ENCODE peak calls at places on chromosome 6, in ten cellular contexts. One of them, this sample, is unnamed.

GRCh38 chr6:125511809-125512341 is 210.1 kb upstream of the HDDC2 start:
- DNase-seq in K562: no peak
- DNase-seq in ovary: no peak
- DNase-seq in GM12891: no peak
- DNase-seq in HCT116: no peak
- DNase-seq in NB4: no peak
- DNase-seq in HepG2: peak; percentile 18
- DNase-seq in esophagus muscularis mucosa: no peak
- DNase-seq in endothelial cell of umbilical vein: peak; percentile 16
- DNase-seq in IMR-90: no peak
- DNase-seq in this sample: no peak

GRCh38 chr6:107102414-107102805 is 12.9 kb downstream of the BEND3 start:
- DNase-seq in K562: no peak
- DNase-seq in ovary: no peak
- DNase-seq in GM12891: no peak
- DNase-seq in HCT116: no peak
- DNase-seq in NB4: no peak
- DNase-seq in HepG2: no peak
- DNase-seq in esophagus muscularis mucosa: no peak
- DNase-seq in endothelial cell of umbilical vein: no peak
- DNase-seq in IMR-90: no peak
- DNase-seq in this sample: no peak

GRCh38 chr6:146860583-146860982 is 261.8 kb downstream of the ADGB start:
- DNase-seq in K562: no peak
- DNase-seq in ovary: no peak
- DNase-seq in GM12891: no peak
- DNase-seq in HCT116: no peak
- DNase-seq in NB4: no peak
- DNase-seq in HepG2: no peak
- DNase-seq in esophagus muscularis mucosa: no peak
- DNase-seq in endothelial cell of umbilical vein: no peak
- DNase-seq in IMR-90: no peak
- DNase-seq in this sample: no peak

GRCh38 chr6:43524483-43524961 is 7.6 kb downstream of the POLR1C start:
- DNase-seq in K562: peak; percentile 31
- DNase-seq in ovary: no peak
- DNase-seq in GM12891: no peak
- DNase-seq in HCT116: no peak
- DNase-seq in NB4: no peak
- DNase-seq in HepG2: no peak
- DNase-seq in esophagus muscularis mucosa: no peak
- DNase-seq in endothelial cell of umbilical vein: no peak
- DNase-seq in IMR-90: no peak
- DNase-seq in this sample: no peak

GRCh38 chr6:104161960-104162669 is 697.6 kb downstream of the HACE1 start:
- DNase-seq in K562: no peak
- DNase-seq in ovary: no peak
- DNase-seq in GM12891: no peak
- DNase-seq in HCT116: peak; percentile 10
- DNase-seq in NB4: no peak
- DNase-seq in HepG2: no peak
- DNase-seq in esophagus muscularis mucosa: no peak
- DNase-seq in endothelial cell of umbilical vein: no peak
- DNase-seq in IMR-90: no peak
- DNase-seq in this sample: no peak

GRCh38 chr6:169171010-169171409 is 82.6 kb downstream of the THBS2 start:
- DNase-seq in K562: no peak
- DNase-seq in ovary: no peak
- DNase-seq in GM12891: no peak
- DNase-seq in HCT116: no peak
- DNase-seq in NB4: no peak
- DNase-seq in HepG2: no peak
- DNase-seq in esophagus muscularis mucosa: no peak
- DNase-seq in endothelial cell of umbilical vein: no peak
- DNase-seq in IMR-90: no peak
- DNase-seq in this sample: no peak

GRCh38 chr6:1372690-1373089 is 16.7 kb upstream of the FOXF2 start:
- DNase-seq in K562: no peak
- DNase-seq in ovary: no peak
- DNase-seq in GM12891: no peak
- DNase-seq in HCT116: no peak
- DNase-seq in NB4: no peak
- DNase-seq in HepG2: no peak
- DNase-seq in esophagus muscularis mucosa: no peak
- DNase-seq in endothelial cell of umbilical vein: no peak
- DNase-seq in IMR-90: no peak
- DNase-seq in this sample: no peak

GRCh38 chr6:166595061-166595780 is 8.7 kb upstream of the RAMACL start:
- DNase-seq in K562: no peak
- DNase-seq in ovary: no peak
- DNase-seq in GM12891: no peak
- DNase-seq in HCT116: no peak
- DNase-seq in NB4: no peak
- DNase-seq in HepG2: no peak
- DNase-seq in esophagus muscularis mucosa: no peak
- DNase-seq in endothelial cell of umbilical vein: no peak
- DNase-seq in IMR-90: peak; percentile 92
- DNase-seq in this sample: no peak

GRCh38 chr6:150627601-150628012 is 27.9 kb downstream of the PLEKHG1 start:
- DNase-seq in K562: no peak
- DNase-seq in ovary: no peak
- DNase-seq in GM12891: no peak
- DNase-seq in HCT116: no peak
- DNase-seq in NB4: no peak
- DNase-seq in HepG2: no peak
- DNase-seq in esophagus muscularis mucosa: no peak
- DNase-seq in endothelial cell of umbilical vein: peak; percentile 56
- DNase-seq in IMR-90: no peak
- DNase-seq in this sample: no peak

GRCh38 chr6:99841297-99841696 is 152.7 kb downstream of the MCHR2 start:
- DNase-seq in K562: no peak
- DNase-seq in ovary: no peak
- DNase-seq in GM12891: no peak
- DNase-seq in HCT116: no peak
- DNase-seq in NB4: no peak
- DNase-seq in HepG2: no peak
- DNase-seq in esophagus muscularis mucosa: no peak
- DNase-seq in endothelial cell of umbilical vein: no peak
- DNase-seq in IMR-90: no peak
- DNase-seq in this sample: no peak

GRCh38 chr6:47832386-47833080 is 50.7 kb downstream of the OPN5 start:
- DNase-seq in K562: no peak
- DNase-seq in ovary: no peak
- DNase-seq in GM12891: no peak
- DNase-seq in HCT116: no peak
- DNase-seq in NB4: no peak
- DNase-seq in HepG2: no peak
- DNase-seq in esophagus muscularis mucosa: no peak
- DNase-seq in endothelial cell of umbilical vein: no peak
- DNase-seq in IMR-90: no peak
- DNase-seq in this sample: no peak

GRCh38 chr6:21999012-21999528 is 297.8 kb downstream of the PRL start:
- DNase-seq in K562: no peak
- DNase-seq in ovary: no peak
- DNase-seq in GM12891: no peak
- DNase-seq in HCT116: no peak
- DNase-seq in NB4: no peak
- DNase-seq in HepG2: no peak
- DNase-seq in esophagus muscularis mucosa: no peak
- DNase-seq in endothelial cell of umbilical vein: peak; percentile 89
- DNase-seq in IMR-90: peak; percentile 76
- DNase-seq in this sample: peak; percentile 19

GRCh38 chr6:28695671-28696537 is 170.2 kb downstream of the GPX5 start:
- DNase-seq in K562: no peak
- DNase-seq in ovary: no peak
- DNase-seq in GM12891: no peak
- DNase-seq in HCT116: no peak
- DNase-seq in NB4: no peak
- DNase-seq in HepG2: no peak
- DNase-seq in esophagus muscularis mucosa: no peak
- DNase-seq in endothelial cell of umbilical vein: no peak
- DNase-seq in IMR-90: peak; percentile 41
- DNase-seq in this sample: no peak

GRCh38 chr6:49462599-49462926 is 490 bp downstream of the MMUT start:
- DNase-seq in K562: no peak
- DNase-seq in ovary: no peak
- DNase-seq in GM12891: no peak
- DNase-seq in HCT116: no peak
- DNase-seq in NB4: no peak
- DNase-seq in HepG2: no peak
- DNase-seq in esophagus muscularis mucosa: no peak
- DNase-seq in endothelial cell of umbilical vein: no peak
- DNase-seq in IMR-90: no peak
- DNase-seq in this sample: no peak

GRCh38 chr6:7203939-7204338 is 96.2 kb downstream of the RREB1 start:
- DNase-seq in K562: no peak
- DNase-seq in ovary: no peak
- DNase-seq in GM12891: no peak
- DNase-seq in HCT116: no peak
- DNase-seq in NB4: no peak
- DNase-seq in HepG2: no peak
- DNase-seq in esophagus muscularis mucosa: no peak
- DNase-seq in endothelial cell of umbilical vein: no peak
- DNase-seq in IMR-90: no peak
- DNase-seq in this sample: no peak

GRCh38 chr6:37426945-37427510 is 6.0 kb upstream of the CMTR1 start:
- DNase-seq in K562: peak; percentile 52
- DNase-seq in ovary: no peak
- DNase-seq in GM12891: no peak
- DNase-seq in HCT116: no peak
- DNase-seq in NB4: no peak
- DNase-seq in HepG2: no peak
- DNase-seq in esophagus muscularis mucosa: no peak
- DNase-seq in endothelial cell of umbilical vein: no peak
- DNase-seq in IMR-90: peak; percentile 6
- DNase-seq in this sample: no peak

DNA sequence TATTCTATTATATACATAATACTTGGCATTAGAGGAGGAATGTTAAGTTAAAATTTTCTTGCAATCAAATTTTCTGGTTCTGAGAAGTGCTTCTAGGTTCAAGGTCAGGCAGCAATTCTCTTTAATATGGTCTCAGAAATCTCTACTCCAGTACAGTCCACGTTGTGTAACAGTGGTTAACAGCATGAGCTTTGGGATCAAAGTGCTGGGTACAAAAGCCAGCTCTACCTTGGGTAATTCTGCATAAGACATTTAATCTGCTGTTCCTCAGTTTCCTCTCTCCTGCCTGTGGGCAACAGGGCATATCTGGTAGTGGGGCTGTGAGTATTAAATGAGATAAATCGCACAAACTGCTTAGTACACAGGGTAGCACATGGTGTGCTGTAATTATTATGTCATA is 437.8 kb downstream of the CDC5L start:
- DNase-seq in K562: no peak
- DNase-seq in ovary: no peak
- DNase-seq in GM12891: no peak
- DNase-seq in HCT116: no peak
- DNase-seq in NB4: no peak
- DNase-seq in HepG2: no peak
- DNase-seq in esophagus muscularis mucosa: no peak
- DNase-seq in endothelial cell of umbilical vein: no peak
- DNase-seq in IMR-90: no peak
- DNase-seq in this sample: no peak
- TF ChIP-seq POLR2A in K562: no peak
- TF ChIP-seq POLR2A in ovary: no peak
- TF ChIP-seq POLR2A in GM12891: no peak
- TF ChIP-seq POLR2A in HCT116: no peak
- TF ChIP-seq POLR2A in NB4: no peak
- TF ChIP-seq POLR2A in HepG2: no peak
- TF ChIP-seq POLR2A in esophagus muscularis mucosa: no peak
- TF ChIP-seq POLR2A in endothelial cell of umbilical vein: no peak
- TF ChIP-seq POLR2A in IMR-90: no peak
- TF ChIP-seq POLR2A in this sample: no peak

DNA sequence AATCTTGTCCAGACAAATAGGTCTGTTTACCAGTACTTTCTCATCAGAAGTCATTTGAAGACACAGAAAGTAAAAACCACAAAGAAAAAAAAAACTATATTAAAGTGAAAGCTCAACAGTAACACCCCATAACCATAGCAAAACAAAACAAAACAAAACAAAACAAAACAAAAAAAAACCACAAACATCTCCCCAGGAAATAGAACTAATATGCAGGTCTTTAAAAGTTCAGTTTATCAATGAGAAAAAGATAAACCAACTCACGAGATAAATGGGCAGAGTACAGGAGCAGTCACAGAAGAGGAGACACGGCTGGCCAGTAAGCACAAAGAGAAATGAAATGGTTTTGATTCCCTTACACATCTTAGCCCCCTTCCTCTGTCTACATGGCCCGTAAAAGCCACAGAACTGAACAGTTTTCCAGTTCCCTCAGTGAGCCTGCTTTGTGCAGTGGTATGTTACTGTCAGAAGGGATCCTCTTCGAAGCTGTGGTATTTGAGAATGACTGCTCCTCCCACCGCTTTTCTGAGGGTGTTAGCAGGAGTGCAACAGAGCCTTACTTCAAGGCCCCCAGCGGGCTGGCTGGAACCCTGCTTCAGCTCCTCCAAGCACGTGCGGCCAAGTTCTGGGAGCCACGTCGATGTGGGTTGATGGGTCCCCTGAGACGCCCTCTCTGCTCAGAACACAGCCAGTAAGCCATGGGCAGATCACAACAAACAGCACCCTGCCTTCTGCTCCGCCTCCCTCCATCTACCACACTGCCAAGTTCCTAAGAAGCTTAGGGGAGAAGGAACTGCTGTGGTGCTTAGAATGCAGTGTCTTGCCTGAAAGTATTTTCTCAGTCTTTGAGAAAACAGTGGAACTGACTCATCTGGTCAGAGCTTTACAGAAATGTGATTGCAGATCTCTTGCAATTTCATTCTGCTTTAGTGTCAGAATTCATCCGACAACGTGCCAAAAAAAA is 14.0 kb downstream of the UST start:
- DNase-seq in K562: no peak
- DNase-seq in ovary: peak; percentile 72
- DNase-seq in GM12891: no peak
- DNase-seq in HCT116: no peak
- DNase-seq in NB4: peak; percentile 92
- DNase-seq in HepG2: no peak
- DNase-seq in esophagus muscularis mucosa: peak; percentile 93
- DNase-seq in endothelial cell of umbilical vein: no peak
- DNase-seq in IMR-90: peak; percentile 92
- DNase-seq in this sample: peak; percentile 17
- TF ChIP-seq POLR2A in K562: no peak
- TF ChIP-seq POLR2A in ovary: no peak
- TF ChIP-seq POLR2A in GM12891: peak; percentile 77
- TF ChIP-seq POLR2A in HCT116: no peak
- TF ChIP-seq POLR2A in NB4: no peak
- TF ChIP-seq POLR2A in HepG2: no peak
- TF ChIP-seq POLR2A in esophagus muscularis mucosa: no peak
- TF ChIP-seq POLR2A in endothelial cell of umbilical vein: no peak
- TF ChIP-seq POLR2A in IMR-90: peak; percentile 54
- TF ChIP-seq POLR2A in this sample: no peak

GRCh38 chr6:26205161-26205624 is 118.0 kb downstream of the HFE start:
- DNase-seq in K562: peak; percentile 83
- DNase-seq in ovary: peak; percentile 90
- DNase-seq in GM12891: no peak
- DNase-seq in HCT116: peak; percentile 57
- DNase-seq in NB4: peak; percentile 93
- DNase-seq in HepG2: peak; percentile 84
- DNase-seq in esophagus muscularis mucosa: no peak
- DNase-seq in endothelial cell of umbilical vein: peak; percentile 91
- DNase-seq in IMR-90: peak; percentile 91
- DNase-seq in this sample: no peak
- TF ChIP-seq POLR2A in K562: no peak
- TF ChIP-seq POLR2A in ovary: no peak
- TF ChIP-seq POLR2A in GM12891: no peak
- TF ChIP-seq POLR2A in HCT116: no peak
- TF ChIP-seq POLR2A in NB4: peak; percentile 23
- TF ChIP-seq POLR2A in HepG2: peak; percentile 47
- TF ChIP-seq POLR2A in esophagus muscularis mucosa: no peak
- TF ChIP-seq POLR2A in endothelial cell of umbilical vein: no peak
- TF ChIP-seq POLR2A in IMR-90: no peak
- TF ChIP-seq POLR2A in this sample: peak; percentile 38

GRCh38 chr6:33073431-33073871 is at the start of gene HLA-DPA1:
- DNase-seq in K562: peak; percentile 33
- DNase-seq in ovary: no peak
- DNase-seq in GM12891: peak; percentile 42
- DNase-seq in HCT116: peak; percentile 8
- DNase-seq in NB4: peak; percentile 32
- DNase-seq in HepG2: no peak
- DNase-seq in esophagus muscularis mucosa: peak; percentile 90
- DNase-seq in endothelial cell of umbilical vein: no peak
- DNase-seq in IMR-90: peak; percentile 11
- DNase-seq in this sample: peak; percentile 65
- TF ChIP-seq POLR2A in K562: no peak
- TF ChIP-seq POLR2A in ovary: no peak
- TF ChIP-seq POLR2A in GM12891: peak; percentile 100
- TF ChIP-seq POLR2A in HCT116: no peak
- TF ChIP-seq POLR2A in NB4: no peak
- TF ChIP-seq POLR2A in HepG2: no peak
- TF ChIP-seq POLR2A in esophagus muscularis mucosa: no peak
- TF ChIP-seq POLR2A in endothelial cell of umbilical vein: no peak
- TF ChIP-seq POLR2A in IMR-90: no peak
- TF ChIP-seq POLR2A in this sample: no peak

This sample was measured in H54.